ENCODE peak calls at places on chromosome 14, in six cellular contexts. C, L, T, N, W and F are unnamed samples.

GRCh38 chr14:86961106-86961716 is 1031.8 kb downstream of the GALC start:
- DNase-seq in L (peak), N (peak), C (no peak), W (no peak), T (no peak), F (peak)

GRCh38 chr14:104289485-104289884 is 151.1 kb downstream of the KIF26A start:
- DNase-seq in L (no peak), N (no peak), C (no peak), T (no peak), W (no peak), F (no peak)

GRCh38 chr14:92898732-92899131 is 24.2 kb upstream of the CHGA start:
- DNase-seq in N (no peak), W (no peak), L (no peak), C (no peak), T (no peak), F (no peak)

GRCh38 chr14:92607702-92608429 is 94.3 kb downstream of the RIN3 start:
- DNase-seq in W (no peak), N (no peak), T (no peak), C (no peak), L (peak), F (no peak)

GRCh38 chr14:43360239-43360638 is 1146.8 kb downstream of the FSCB start:
- DNase-seq in W (no peak), N (no peak), T (no peak), C (no peak), L (no peak), F (no peak)

GRCh38 chr14:53355581-53356112 is 202.5 kb upstream of the DDHD1 start:
- DNase-seq in C (peak), T (no peak), L (peak), N (peak), W (no peak), F (peak)

GRCh38 chr14:35385042-35385839 is 19.3 kb downstream of the NFKBIA start:
- DNase-seq in C (peak), T (no peak), W (no peak), L (peak), N (peak), F (no peak)

GRCh38 chr14:71967709-71968108 is 35.5 kb downstream of the RGS6 start:
- DNase-seq in N (no peak), W (no peak), T (no peak), L (no peak), C (no peak), F (no peak)

GRCh38 chr14:87332001-87332400 is 661.0 kb downstream of the GALC start:
- DNase-seq in N (no peak), T (no peak), C (no peak), L (peak), W (no peak), F (no peak)

GRCh38 chr14:96889091-96889490 is 91.9 kb downstream of the VRK1 start:
- DNase-seq in T (no peak), C (no peak), W (no peak), N (no peak), L (no peak), F (no peak)

GRCh38 chr14:50759800-50760543 is 71.0 kb downstream of the NIN start:
- DNase-seq in T (no peak), C (no peak), W (no peak), L (no peak), N (no peak), F (no peak)

GRCh38 chr14:102295301-102295700 is 9.7 kb downstream of the MOK start:
- DNase-seq in C (no peak), N (peak), T (no peak), W (no peak), L (peak), F (no peak)

GRCh38 chr14:93008381-93008780 is 85.4 kb downstream of the CHGA start:
- DNase-seq in L (peak), W (no peak), T (no peak), C (peak), N (no peak), F (no peak)

GRCh38 chr14:28770061-28770460 is 3.5 kb downstream of the FOXG1 start:
- DNase-seq in L (no peak), W (no peak), T (no peak), N (no peak), C (no peak), F (no peak)
- H3K4me3 ChIP-seq in L (no peak), W (no peak), T (no peak), N (no peak), C (no peak), F (no peak)

GRCh38 chr14:58713677-58714076 is 75.9 kb downstream of the DACT1 start:
- DNase-seq in C (no peak), W (no peak), N (no peak), L (no peak), T (no peak), F (no peak)

GRCh38 chr14:58718226-58718625 is 80.5 kb downstream of the DACT1 start:
- DNase-seq in C (no peak), W (no peak), L (no peak), T (no peak), N (no peak), F (no peak)

GRCh38 chr14:58717211-58717610 is 79.4 kb downstream of the DACT1 start:
- DNase-seq in C (no peak), L (no peak), W (no peak), N (no peak), T (no peak), F (no peak)

GRCh38 chr14:58717821-58718220 is 80.1 kb downstream of the DACT1 start:
- DNase-seq in N (no peak), L (no peak), T (no peak), W (no peak), C (no peak), F (no peak)

GRCh38 chr14:58716706-58717105 is 78.9 kb downstream of the DACT1 start:
- DNase-seq in W (no peak), C (no peak), T (no peak), N (no peak), L (no peak), F (no peak)
- H3K4me3 ChIP-seq in W (no peak), C (no peak), T (no peak), N (no peak), L (no peak), F (no peak)

GRCh38 chr14:21023174-21023573 is 1.7 kb downstream of the NDRG2 start:
- DNase-seq in L (no peak), T (no peak), W (no peak), N (no peak), C (no peak), F (no peak)
- H3K4me3 ChIP-seq in L (no peak), T (no peak), W (no peak), N (no peak), C (peak), F (no peak)

DNA sequence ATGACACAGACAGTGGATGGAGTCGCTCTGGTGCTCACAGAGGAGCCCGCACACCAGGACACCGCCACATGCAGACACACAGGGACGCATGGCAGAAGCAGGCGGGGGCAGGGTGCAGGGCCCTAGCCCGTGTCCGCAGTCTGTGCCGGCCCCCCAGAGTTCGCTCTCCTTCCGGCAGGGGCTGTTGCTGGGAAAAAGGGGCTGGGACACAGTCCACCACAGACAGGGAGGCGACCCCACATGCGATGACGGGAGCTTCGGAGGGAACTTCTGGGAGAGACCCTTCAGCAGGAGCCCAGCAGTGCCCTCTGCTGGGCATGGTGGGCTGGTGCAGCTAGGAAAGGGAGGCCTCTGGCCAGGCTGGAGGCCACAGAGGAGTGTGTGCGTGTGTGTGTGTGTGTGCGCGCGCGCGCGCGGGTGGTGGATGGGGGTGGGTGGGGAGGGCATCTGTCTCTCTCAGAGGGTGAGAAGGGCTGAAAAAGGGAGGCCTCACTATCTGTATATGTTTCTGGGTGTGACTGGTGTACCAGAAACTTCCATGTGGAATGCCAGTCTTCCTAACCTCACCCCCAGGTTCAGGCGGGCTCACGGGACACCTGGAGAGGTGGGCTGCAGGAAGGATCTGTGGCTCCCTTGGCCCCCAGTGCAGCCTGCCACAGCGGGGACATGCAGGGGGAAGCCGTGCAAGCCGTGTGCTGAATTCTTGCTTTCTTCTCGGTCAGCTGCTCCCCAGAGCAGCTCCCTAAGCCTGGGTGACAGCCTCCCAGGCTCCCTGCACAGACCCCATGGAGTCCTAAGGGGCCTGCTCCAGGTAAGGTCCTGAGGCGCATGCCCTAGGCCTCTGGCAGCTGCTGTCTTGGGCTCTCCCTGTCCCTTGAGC is 60.7 kb downstream of the PLEKHG3 start:
- DNase-seq in L (peak), W (peak), C (peak), T (no peak), N (peak), F (peak)
- H3K4me3 ChIP-seq in L (peak), W (no peak), C (no peak), T (peak), N (no peak), F (no peak)

DNA sequence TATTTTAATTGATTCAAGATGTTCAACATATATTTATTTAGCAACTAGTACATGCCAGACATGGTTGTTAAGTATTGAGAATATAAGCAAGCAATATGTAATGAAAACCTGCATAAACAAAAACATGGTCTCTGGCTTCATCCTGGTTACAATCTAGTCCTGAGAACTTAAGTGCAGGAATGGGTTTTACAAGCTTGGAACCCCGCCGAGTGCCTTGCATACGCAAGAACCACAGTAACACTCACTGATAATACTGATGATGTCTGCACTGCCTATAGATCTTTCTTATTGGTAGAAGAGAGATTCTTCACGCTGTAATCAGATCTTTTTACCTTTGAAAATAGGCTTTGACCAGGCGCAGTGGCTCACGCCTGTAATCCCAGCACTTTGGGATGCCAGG is 22.9 kb upstream of the CALM1 start:
- DNase-seq in N (no peak), C (no peak), L (no peak), T (no peak), W (no peak), F (peak)
- H3K4me3 ChIP-seq in N (no peak), C (no peak), L (no peak), T (no peak), W (no peak), F (no peak)